ENCODE peak calls at places on chromosomes 4 and X, in nine cellular contexts. J, X, U, Z, N, A, K, P and G are unnamed samples. For H3K36me3, the result is how much of the 10 kb centered on the place peaks cover.

GRCh38 chr4:124105212-124105611 is 607.3 kb downstream of the ANKRD50 start:
- DNase-seq in N (no peak), P (peak), X (no peak), K (no peak), A (no peak), Z (no peak), U (no peak), J (no peak), G (no peak)

GRCh38 chr4:92334716-92335350 is 31.1 kb downstream of the GRID2 start:
- DNase-seq in N (no peak), J (no peak), A (no peak), K (no peak), U (no peak), P (peak), X (no peak), Z (no peak), G (no peak)

GRCh38 chr4:138414202-138414601 is 172.1 kb upstream of the SLC7A11 start:
- DNase-seq in U (no peak), Z (no peak), J (no peak), N (no peak), P (no peak), X (no peak), A (no peak), K (no peak), G (no peak)

GRCh38 chr4:7651461-7651921 is 216.8 kb upstream of the PSAPL1 start:
- DNase-seq in P (peak), J (no peak), Z (no peak), K (peak), A (no peak), X (no peak), N (peak), U (no peak), G (no peak)

GRCh38 chr4:71441186-71442169 is 102.7 kb downstream of the SLC4A4 start:
- DNase-seq in K (no peak), Z (no peak), P (peak), J (no peak), X (no peak), A (no peak), U (no peak), N (no peak), G (no peak)

GRCh38 chr4:98828801-98829200 is 100.1 kb downstream of the EIF4E start:
- DNase-seq in K (peak), U (no peak), Z (no peak), J (no peak), A (no peak), X (peak), N (no peak), P (no peak), G (peak)

GRCh38 chr4:99087887-99088484 is 602 bp downstream of the ADH5 start:
- DNase-seq in X (peak), K (peak), A (peak), Z (peak), J (no peak), U (peak), N (peak), P (peak), G (peak)

GRCh38 chr4:22129454-22130075 is 181.0 kb upstream of the KCNIP4 start:
- DNase-seq in X (peak), K (peak), N (no peak), A (peak), U (no peak), P (peak), Z (no peak), J (no peak), G (no peak)

GRCh38 chrX:46587158-46587557 is 13.6 kb downstream of the CHST7 start:
- DNase-seq in U (no peak), Z (no peak), K (no peak), P (peak), A (peak), N (no peak), X (no peak), J (no peak), G (no peak)

GRCh38 chr4:7423801-7424552 is 10.8 kb downstream of the PSAPL1 start:
- DNase-seq in N (peak), X (no peak), K (peak), A (no peak), Z (no peak), P (peak), J (no peak), U (peak), G (no peak)

GRCh38 chr4:80171656-80172055 is 25.6 kb upstream of the PRDM8 start:
- DNase-seq in U (no peak), K (no peak), J (no peak), Z (no peak), X (no peak), A (no peak), P (no peak), N (no peak), G (no peak)

DNA sequence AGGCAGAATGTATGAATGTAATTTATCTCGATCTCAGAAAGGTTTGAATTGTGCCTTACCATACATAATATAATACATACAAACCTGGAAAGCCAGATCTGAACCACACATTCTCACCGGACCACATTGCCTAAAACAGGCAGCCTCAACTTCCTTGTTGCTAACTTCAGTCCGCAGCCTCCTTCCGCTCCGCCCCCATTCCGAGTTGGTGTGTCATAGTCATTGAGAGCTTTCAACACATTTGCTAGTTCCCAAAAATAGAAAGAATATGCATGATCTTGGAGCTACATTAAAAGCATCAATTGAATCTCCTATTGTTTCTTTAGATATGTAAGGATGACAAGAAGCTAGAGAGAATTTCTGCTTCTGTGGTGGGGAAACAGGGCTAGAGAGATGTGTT is 127.2 kb downstream of the ARHGEF9 start:
- DNase-seq in P (peak), U (peak), K (no peak), A (peak), X (no peak), J (no peak), N (no peak), Z (no peak), G (no peak)
- H3K27ac ChIP-seq in P (peak), U (no peak), K (peak), A (peak), X (no peak), J (no peak), N (no peak), Z (no peak), G (no peak)

GRCh38 chr4:1720163-1720983 is 750 bp downstream of the TMEM129 start:
- DNase-seq in X (peak), A (peak), J (no peak), U (peak), P (no peak), K (peak), N (peak), Z (peak), G (peak)
- H3K36me3 ChIP-seq in X (under half), A (under half), J (under half), U (under half), P (under half), K (under half), N (under half), Z (half or more), G (under half)

GRCh38 chr4:85778809-85779124 is 303.8 kb downstream of the ARHGAP24 start:
- DNase-seq in N (no peak), Z (no peak), P (no peak), X (no peak), A (peak), J (no peak), K (no peak), U (no peak), G (no peak)
- H3K27ac ChIP-seq in N (no peak), Z (no peak), P (peak), X (peak), A (peak), J (no peak), K (peak), U (peak), G (no peak)

GRCh38 chr4:39502034-39502658 is 25.1 kb downstream of the UGDH start:
- DNase-seq in X (no peak), A (no peak), J (no peak), Z (no peak), N (no peak), P (peak), K (no peak), U (no peak), G (no peak)

GRCh38 chr4:39510348-39510929 is 16.8 kb downstream of the UGDH start:
- DNase-seq in P (no peak), U (no peak), X (no peak), K (no peak), N (no peak), J (no peak), A (no peak), Z (no peak), G (no peak)

DNA sequence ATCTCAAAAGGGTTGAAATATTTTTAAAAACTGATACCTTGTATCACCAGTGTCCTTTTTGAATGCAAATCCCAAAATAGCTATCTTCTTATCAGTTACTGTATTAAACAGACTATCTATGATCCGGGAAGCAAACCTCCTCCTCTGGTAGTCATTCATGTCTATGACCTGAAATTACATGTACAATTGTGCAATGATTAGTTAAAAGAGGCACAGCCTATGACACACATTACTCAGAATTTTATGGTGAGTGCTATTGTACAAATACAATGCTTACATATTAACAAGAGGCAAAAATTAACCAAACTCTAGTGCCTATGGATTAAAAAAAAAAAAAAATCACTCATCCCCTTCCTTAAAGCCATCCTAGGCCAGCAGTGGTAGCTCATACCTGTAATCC is 21.7 kb downstream of the UGDH start:
- DNase-seq in K (no peak), A (no peak), Z (no peak), N (no peak), X (no peak), J (no peak), P (no peak), U (no peak), G (no peak)
- H3K36me3 ChIP-seq in K (half or more), A (under half), Z (under half), N (under half), X (under half), J (under half), P (half or more), U (half or more), G (under half)

GRCh38 chr4:174038481-174038880 is 245.0 kb downstream of the FBXO8 start:
- DNase-seq in Z (no peak), U (no peak), J (no peak), P (no peak), A (no peak), X (no peak), K (no peak), N (no peak), G (no peak)
- H3K27ac ChIP-seq in Z (no peak), U (no peak), J (no peak), P (no peak), A (no peak), X (no peak), K (no peak), N (no peak), G (no peak)

GRCh38 chrX:56782791-56783449 is 53.9 kb downstream of the NBDY start:
- DNase-seq in N (peak), J (no peak), U (no peak), P (no peak), X (peak), K (peak), A (no peak), Z (no peak), G (no peak)
- H3K36me3 ChIP-seq in N (under half), J (under half), U (under half), P (under half), X (under half), K (under half), A (under half), Z (under half), G (under half)

DNA sequence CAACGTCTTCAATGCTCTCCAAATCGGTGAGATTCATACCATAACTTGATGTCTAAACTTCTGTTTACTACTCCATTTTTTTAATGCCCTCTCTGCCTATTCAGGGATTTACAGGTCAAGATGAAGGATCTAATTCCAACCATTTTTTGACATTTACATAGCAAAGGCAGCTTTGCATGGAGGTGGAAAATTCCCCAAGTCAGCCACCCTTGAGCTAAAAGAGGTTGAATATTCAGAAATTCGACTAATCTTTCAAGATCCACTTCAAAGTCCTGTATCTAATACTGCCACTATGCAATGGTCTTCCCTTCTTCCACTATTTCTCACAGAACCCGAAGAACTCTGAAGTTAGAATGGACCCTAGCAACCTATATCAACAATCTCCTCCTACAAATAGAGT is 21.6 kb downstream of the CFAP97 start:
- DNase-seq in J (no peak), X (no peak), K (no peak), Z (no peak), N (no peak), U (no peak), A (no peak), P (no peak), G (no peak)
- H3K27ac ChIP-seq in J (no peak), X (no peak), K (peak), Z (no peak), N (no peak), U (no peak), A (no peak), P (no peak), G (no peak)